ENCODE peak calls at places on chromosome 3, in six cellular contexts. One of them, this sample, is unnamed.
A peak's percentile ranks its signal among the peaks of the same experiment; 100 is the strongest.

GRCh38 chr3:27943106-27943505 is 221.0 kb upstream of the EOMES start:
- DNase-seq in cardiac muscle cell: peak; percentile 55
- DNase-seq in GM13977: no peak
- DNase-seq in esophagus squamous epithelium: no peak
- DNase-seq in fibroblast of lung: peak; percentile 12
- DNase-seq in HepG2: peak; percentile 16
- DNase-seq in this sample: no peak

GRCh38 chr3:188170461-188171459 is 16.8 kb downstream of the LPP start:
- DNase-seq in HepG2: peak; percentile 98
- DNase-seq in esophagus squamous epithelium: no peak
- DNase-seq in cardiac muscle cell: no peak
- DNase-seq in GM13977: no peak
- DNase-seq in fibroblast of lung: no peak
- DNase-seq in this sample: no peak

GRCh38 chr3:18080198-18080689 is 337.8 kb upstream of the TBC1D5 start:
- DNase-seq in HepG2: no peak
- DNase-seq in fibroblast of lung: peak; percentile 28
- DNase-seq in GM13977: no peak
- DNase-seq in esophagus squamous epithelium: no peak
- DNase-seq in cardiac muscle cell: peak; percentile 56
- DNase-seq in this sample: no peak

GRCh38 chr3:156433910-156434309 is 121.0 kb downstream of the SSR3 start:
- DNase-seq in HepG2: no peak
- DNase-seq in esophagus squamous epithelium: no peak
- DNase-seq in GM13977: no peak
- DNase-seq in fibroblast of lung: peak; percentile 32
- DNase-seq in cardiac muscle cell: no peak
- DNase-seq in this sample: no peak

GRCh38 chr3:16513141-16514020 is at the start of gene RFTN1:
- DNase-seq in HepG2: no peak
- DNase-seq in esophagus squamous epithelium: no peak
- DNase-seq in cardiac muscle cell: peak; percentile 72
- DNase-seq in GM13977: peak; percentile 65
- DNase-seq in fibroblast of lung: peak; percentile 47
- DNase-seq in this sample: no peak

GRCh38 chr3:159273608-159274007 is 471.8 kb downstream of the MFSD1 start:
- DNase-seq in fibroblast of lung: peak; percentile 40
- DNase-seq in HepG2: peak; percentile 6
- DNase-seq in cardiac muscle cell: peak; percentile 87
- DNase-seq in GM13977: no peak
- DNase-seq in esophagus squamous epithelium: no peak
- DNase-seq in this sample: no peak

GRCh38 chr3:30693470-30694120 is 87.2 kb downstream of the TGFBR2 start:
- DNase-seq in cardiac muscle cell: peak; percentile 83
- DNase-seq in esophagus squamous epithelium: no peak
- DNase-seq in HepG2: peak; percentile 62
- DNase-seq in GM13977: peak; percentile 47
- DNase-seq in fibroblast of lung: peak; percentile 83
- DNase-seq in this sample: no peak

GRCh38 chr3:43379343-43379742 is 93.0 kb downstream of the SNRK start:
- DNase-seq in HepG2: no peak
- DNase-seq in fibroblast of lung: peak; percentile 82
- DNase-seq in GM13977: no peak
- DNase-seq in esophagus squamous epithelium: no peak
- DNase-seq in cardiac muscle cell: no peak
- DNase-seq in this sample: no peak

GRCh38 chr3:123632161-123632655 is 47.4 kb upstream of the HACD2 start:
- DNase-seq in cardiac muscle cell: peak; percentile 44
- DNase-seq in fibroblast of lung: peak; percentile 89
- DNase-seq in HepG2: no peak
- DNase-seq in GM13977: no peak
- DNase-seq in esophagus squamous epithelium: no peak
- DNase-seq in this sample: no peak

GRCh38 chr3:157447026-157447694 is 10.5 kb downstream of the PTX3 start:
- DNase-seq in cardiac muscle cell: no peak
- DNase-seq in HepG2: no peak
- DNase-seq in GM13977: no peak
- DNase-seq in esophagus squamous epithelium: no peak
- DNase-seq in fibroblast of lung: peak; percentile 81
- DNase-seq in this sample: no peak
- TF ChIP-seq CTCF in cardiac muscle cell: peak; percentile 75
- TF ChIP-seq CTCF in HepG2: no peak
- TF ChIP-seq CTCF in GM13977: no peak
- TF ChIP-seq CTCF in esophagus squamous epithelium: peak; percentile 24
- TF ChIP-seq CTCF in fibroblast of lung: peak; percentile 82
- TF ChIP-seq CTCF in this sample: no peak

GRCh38 chr3:186567072-186567921 is at the start of gene TBCCD1:
- DNase-seq in HepG2: peak; percentile 87
- DNase-seq in esophagus squamous epithelium: peak; percentile 49
- DNase-seq in fibroblast of lung: peak; percentile 89
- DNase-seq in GM13977: peak; percentile 90
- DNase-seq in cardiac muscle cell: peak; percentile 93
- DNase-seq in this sample: peak; percentile 65

GRCh38 chr3:186570941-186571643 is 572 bp downstream of the DNAJB11 start:
- DNase-seq in HepG2: no peak
- DNase-seq in esophagus squamous epithelium: no peak
- DNase-seq in GM13977: no peak
- DNase-seq in fibroblast of lung: no peak
- DNase-seq in cardiac muscle cell: no peak
- DNase-seq in this sample: no peak

GRCh38 chr3:186569779-186570095 is 783 bp upstream of the DNAJB11 start:
- DNase-seq in esophagus squamous epithelium: no peak
- DNase-seq in GM13977: no peak
- DNase-seq in fibroblast of lung: no peak
- DNase-seq in HepG2: no peak
- DNase-seq in cardiac muscle cell: no peak
- DNase-seq in this sample: no peak

GRCh38 chr3:186570096-186570940 is at the start of gene DNAJB11:
- DNase-seq in HepG2: peak; percentile 99
- DNase-seq in cardiac muscle cell: peak; percentile 100
- DNase-seq in fibroblast of lung: peak; percentile 100
- DNase-seq in esophagus squamous epithelium: peak; percentile 94
- DNase-seq in GM13977: peak; percentile 97
- DNase-seq in this sample: peak; percentile 94

GRCh38 chr3:186566772-186567071 is 417 bp downstream of the TBCCD1 start:
- DNase-seq in fibroblast of lung: no peak
- DNase-seq in esophagus squamous epithelium: no peak
- DNase-seq in GM13977: no peak
- DNase-seq in HepG2: no peak
- DNase-seq in cardiac muscle cell: no peak
- DNase-seq in this sample: no peak
- TF ChIP-seq CTCF in fibroblast of lung: no peak
- TF ChIP-seq CTCF in esophagus squamous epithelium: no peak
- TF ChIP-seq CTCF in GM13977: no peak
- TF ChIP-seq CTCF in HepG2: no peak
- TF ChIP-seq CTCF in cardiac muscle cell: no peak
- TF ChIP-seq CTCF in this sample: no peak

GRCh38 chr3:192636517-192637444 is 90.6 kb downstream of the FGF12 start:
- DNase-seq in HepG2: no peak
- DNase-seq in esophagus squamous epithelium: no peak
- DNase-seq in fibroblast of lung: no peak
- DNase-seq in cardiac muscle cell: no peak
- DNase-seq in GM13977: no peak
- DNase-seq in this sample: no peak
- TF ChIP-seq CTCF in HepG2: no peak
- TF ChIP-seq CTCF in esophagus squamous epithelium: no peak
- TF ChIP-seq CTCF in fibroblast of lung: no peak
- TF ChIP-seq CTCF in cardiac muscle cell: no peak
- TF ChIP-seq CTCF in GM13977: no peak
- TF ChIP-seq CTCF in this sample: no peak

GRCh38 chr3:136545664-136546266 is 206.4 kb downstream of the STAG1 start:
- DNase-seq in esophagus squamous epithelium: no peak
- DNase-seq in fibroblast of lung: peak; percentile 61
- DNase-seq in cardiac muscle cell: no peak
- DNase-seq in GM13977: no peak
- DNase-seq in HepG2: no peak
- DNase-seq in this sample: no peak

GRCh38 chr3:136543385-136543784 is 208.8 kb downstream of the STAG1 start:
- DNase-seq in HepG2: no peak
- DNase-seq in fibroblast of lung: peak; percentile 28
- DNase-seq in cardiac muscle cell: no peak
- DNase-seq in esophagus squamous epithelium: no peak
- DNase-seq in GM13977: no peak
- DNase-seq in this sample: no peak

GRCh38 chr3:136547293-136547692 is 204.9 kb downstream of the STAG1 start:
- DNase-seq in GM13977: no peak
- DNase-seq in HepG2: no peak
- DNase-seq in esophagus squamous epithelium: no peak
- DNase-seq in cardiac muscle cell: no peak
- DNase-seq in fibroblast of lung: peak; percentile 29
- DNase-seq in this sample: no peak

GRCh38 chr3:136544532-136544931 is 207.6 kb downstream of the STAG1 start:
- DNase-seq in cardiac muscle cell: no peak
- DNase-seq in GM13977: no peak
- DNase-seq in fibroblast of lung: no peak
- DNase-seq in HepG2: no peak
- DNase-seq in esophagus squamous epithelium: no peak
- DNase-seq in this sample: no peak

GRCh38 chr3:136546718-136547117 is 205.5 kb downstream of the STAG1 start:
- DNase-seq in esophagus squamous epithelium: no peak
- DNase-seq in fibroblast of lung: peak; percentile 26
- DNase-seq in cardiac muscle cell: peak; percentile 8
- DNase-seq in GM13977: peak; percentile 20
- DNase-seq in HepG2: no peak
- DNase-seq in this sample: no peak
- TF ChIP-seq CTCF in esophagus squamous epithelium: no peak
- TF ChIP-seq CTCF in fibroblast of lung: no peak
- TF ChIP-seq CTCF in cardiac muscle cell: peak; percentile 7
- TF ChIP-seq CTCF in GM13977: peak; percentile 24
- TF ChIP-seq CTCF in HepG2: no peak
- TF ChIP-seq CTCF in this sample: no peak

GRCh38 chr3:116939550-116939949 is 230.0 kb downstream of the TUSC7 start:
- DNase-seq in esophagus squamous epithelium: no peak
- DNase-seq in GM13977: no peak
- DNase-seq in fibroblast of lung: no peak
- DNase-seq in cardiac muscle cell: no peak
- DNase-seq in HepG2: no peak
- DNase-seq in this sample: no peak
- TF ChIP-seq CTCF in esophagus squamous epithelium: no peak
- TF ChIP-seq CTCF in GM13977: no peak
- TF ChIP-seq CTCF in fibroblast of lung: no peak
- TF ChIP-seq CTCF in cardiac muscle cell: no peak
- TF ChIP-seq CTCF in HepG2: no peak
- TF ChIP-seq CTCF in this sample: no peak

GRCh38 chr3:145915787-145916186 is 245.2 kb downstream of the PLOD2 start:
- DNase-seq in fibroblast of lung: no peak
- DNase-seq in cardiac muscle cell: no peak
- DNase-seq in GM13977: no peak
- DNase-seq in HepG2: no peak
- DNase-seq in esophagus squamous epithelium: no peak
- DNase-seq in this sample: no peak
- TF ChIP-seq CTCF in fibroblast of lung: no peak
- TF ChIP-seq CTCF in cardiac muscle cell: no peak
- TF ChIP-seq CTCF in GM13977: no peak
- TF ChIP-seq CTCF in HepG2: no peak
- TF ChIP-seq CTCF in esophagus squamous epithelium: no peak
- TF ChIP-seq CTCF in this sample: no peak

GRCh38 chr3:185717627-185718330 is 107.1 kb downstream of the IGF2BP2 start:
- DNase-seq in HepG2: peak; percentile 41
- DNase-seq in esophagus squamous epithelium: no peak
- DNase-seq in GM13977: no peak
- DNase-seq in cardiac muscle cell: no peak
- DNase-seq in fibroblast of lung: peak; percentile 56
- DNase-seq in this sample: no peak
- TF ChIP-seq CTCF in HepG2: no peak
- TF ChIP-seq CTCF in esophagus squamous epithelium: peak; percentile 26
- TF ChIP-seq CTCF in GM13977: no peak
- TF ChIP-seq CTCF in cardiac muscle cell: no peak
- TF ChIP-seq CTCF in fibroblast of lung: no peak
- TF ChIP-seq CTCF in this sample: no peak